ENCODE peak calls at places on chromosomes 1 and 21, in six cellular contexts. One of them, this sample, is unnamed.

GRCh38 chr1:59739111-59739510 is 75.6 kb upstream of the HOOK1 start:
- DNase-seq in T-cell: no peak
- DNase-seq in activated T-cell treated with anti-CD3 and anti-CD28 coated beads for 1 hour: no peak
- DNase-seq in stomach: no peak
- DNase-seq in GM03348: no peak
- DNase-seq in AG08396: no peak
- DNase-seq in this sample: no peak

GRCh38 chr1:200410566-200410878 is 686 bp upstream of the ZNF281 start:
- DNase-seq in stomach: no peak
- DNase-seq in activated T-cell treated with anti-CD3 and anti-CD28 coated beads for 1 hour: no peak
- DNase-seq in AG08396: no peak
- DNase-seq in GM03348: no peak
- DNase-seq in T-cell: no peak
- DNase-seq in this sample: no peak

GRCh38 chr1:78086697-78087096 is 40.9 kb downstream of the GIPC2 start:
- DNase-seq in T-cell: no peak
- DNase-seq in GM03348: no peak
- DNase-seq in AG08396: no peak
- DNase-seq in stomach: no peak
- DNase-seq in activated T-cell treated with anti-CD3 and anti-CD28 coated beads for 1 hour: no peak
- DNase-seq in this sample: no peak

GRCh38 chr1:17799642-17800041 is 44.5 kb downstream of the ACTL8 start:
- DNase-seq in AG08396: no peak
- DNase-seq in activated T-cell treated with anti-CD3 and anti-CD28 coated beads for 1 hour: no peak
- DNase-seq in T-cell: no peak
- DNase-seq in GM03348: no peak
- DNase-seq in stomach: no peak
- DNase-seq in this sample: no peak

GRCh38 chr21:31872452-31873274 is at the start of gene HUNK:
- DNase-seq in T-cell: no peak
- DNase-seq in stomach: no peak
- DNase-seq in activated T-cell treated with anti-CD3 and anti-CD28 coated beads for 1 hour: no peak
- DNase-seq in GM03348: peak; percentile 75
- DNase-seq in AG08396: peak; percentile 72
- DNase-seq in this sample: peak; percentile 12

GRCh38 chr1:109761227-109762038 is 2.3 kb downstream of the EPS8L3 start:
- DNase-seq in T-cell: no peak
- DNase-seq in AG08396: no peak
- DNase-seq in stomach: peak; percentile 22
- DNase-seq in GM03348: no peak
- DNase-seq in activated T-cell treated with anti-CD3 and anti-CD28 coated beads for 1 hour: no peak
- DNase-seq in this sample: no peak

GRCh38 chr1:85048296-85049064 is at the start of gene MCOLN3:
- DNase-seq in AG08396: peak; percentile 36
- DNase-seq in T-cell: peak; percentile 14
- DNase-seq in activated T-cell treated with anti-CD3 and anti-CD28 coated beads for 1 hour: peak; percentile 37
- DNase-seq in GM03348: peak; percentile 51
- DNase-seq in stomach: peak; percentile 54
- DNase-seq in this sample: no peak

GRCh38 chr21:36909901-36910561 is 56.4 kb downstream of the HLCS start:
- DNase-seq in GM03348: peak; percentile 89
- DNase-seq in stomach: no peak
- DNase-seq in AG08396: peak; percentile 78
- DNase-seq in activated T-cell treated with anti-CD3 and anti-CD28 coated beads for 1 hour: no peak
- DNase-seq in T-cell: no peak
- DNase-seq in this sample: peak; percentile 99

GRCh38 chr1:188137221-188137620 is 1308.5 kb downstream of the PLA2G4A start:
- DNase-seq in activated T-cell treated with anti-CD3 and anti-CD28 coated beads for 1 hour: no peak
- DNase-seq in GM03348: no peak
- DNase-seq in stomach: no peak
- DNase-seq in T-cell: no peak
- DNase-seq in AG08396: no peak
- DNase-seq in this sample: no peak

GRCh38 chr1:171344473-171344820 is 30.5 kb downstream of the FMO4 start:
- DNase-seq in T-cell: no peak
- DNase-seq in activated T-cell treated with anti-CD3 and anti-CD28 coated beads for 1 hour: no peak
- DNase-seq in stomach: no peak
- DNase-seq in GM03348: no peak
- DNase-seq in AG08396: no peak
- DNase-seq in this sample: peak; percentile 48

GRCh38 chr1:8525291-8526275 is 207.7 kb downstream of the SLC45A1 start:
- DNase-seq in stomach: peak; percentile 75
- DNase-seq in T-cell: peak; percentile 79
- DNase-seq in AG08396: peak; percentile 72
- DNase-seq in GM03348: peak; percentile 83
- DNase-seq in activated T-cell treated with anti-CD3 and anti-CD28 coated beads for 1 hour: peak; percentile 35
- DNase-seq in this sample: peak; percentile 97

GRCh38 chr1:156438278-156438987 is 62.1 kb downstream of the MEF2D start:
- DNase-seq in stomach: no peak
- DNase-seq in AG08396: no peak
- DNase-seq in T-cell: no peak
- DNase-seq in GM03348: no peak
- DNase-seq in activated T-cell treated with anti-CD3 and anti-CD28 coated beads for 1 hour: no peak
- DNase-seq in this sample: no peak

GRCh38 chr1:207885129-207886032 is 25.5 kb downstream of the CD34 start:
- DNase-seq in stomach: peak; percentile 91
- DNase-seq in activated T-cell treated with anti-CD3 and anti-CD28 coated beads for 1 hour: peak; percentile 63
- DNase-seq in GM03348: peak; percentile 89
- DNase-seq in T-cell: peak; percentile 63
- DNase-seq in AG08396: peak; percentile 85
- DNase-seq in this sample: peak; percentile 94

GRCh38 chr1:10059329-10059691 is 26.6 kb downstream of the UBE4B start:
- DNase-seq in T-cell: no peak
- DNase-seq in stomach: no peak
- DNase-seq in activated T-cell treated with anti-CD3 and anti-CD28 coated beads for 1 hour: no peak
- DNase-seq in AG08396: no peak
- DNase-seq in GM03348: no peak
- DNase-seq in this sample: no peak

GRCh38 chr1:201461193-201461657 is 7.8 kb downstream of the PHLDA3 start:
- DNase-seq in T-cell: no peak
- DNase-seq in stomach: peak; percentile 61
- DNase-seq in activated T-cell treated with anti-CD3 and anti-CD28 coated beads for 1 hour: no peak
- DNase-seq in AG08396: peak; percentile 76
- DNase-seq in GM03348: peak; percentile 83
- DNase-seq in this sample: peak; percentile 96

GRCh38 chr1:204278254-204278653 is 64.5 kb upstream of the GOLT1A start:
- DNase-seq in AG08396: no peak
- DNase-seq in activated T-cell treated with anti-CD3 and anti-CD28 coated beads for 1 hour: no peak
- DNase-seq in T-cell: no peak
- DNase-seq in stomach: no peak
- DNase-seq in GM03348: no peak
- DNase-seq in this sample: no peak

GRCh38 chr1:91948501-91949355 is 473 bp upstream of the BRDT start:
- DNase-seq in GM03348: no peak
- DNase-seq in T-cell: peak; percentile 38
- DNase-seq in stomach: no peak
- DNase-seq in AG08396: no peak
- DNase-seq in activated T-cell treated with anti-CD3 and anti-CD28 coated beads for 1 hour: no peak
- DNase-seq in this sample: no peak

GRCh38 chr1:158055854-158056253 is 62.4 kb downstream of the KIRREL1 start:
- DNase-seq in T-cell: no peak
- DNase-seq in GM03348: no peak
- DNase-seq in AG08396: no peak
- DNase-seq in activated T-cell treated with anti-CD3 and anti-CD28 coated beads for 1 hour: no peak
- DNase-seq in stomach: no peak
- DNase-seq in this sample: no peak

GRCh38 chr1:201191723-201192477 is 1.3 kb downstream of the IGFN1 start:
- DNase-seq in activated T-cell treated with anti-CD3 and anti-CD28 coated beads for 1 hour: no peak
- DNase-seq in T-cell: no peak
- DNase-seq in AG08396: peak; percentile 81
- DNase-seq in stomach: no peak
- DNase-seq in GM03348: peak; percentile 79
- DNase-seq in this sample: peak; percentile 91

GRCh38 chr1:60348884-60349283 is 275.3 kb upstream of the C1orf87 start:
- DNase-seq in activated T-cell treated with anti-CD3 and anti-CD28 coated beads for 1 hour: no peak
- DNase-seq in AG08396: no peak
- DNase-seq in stomach: no peak
- DNase-seq in T-cell: no peak
- DNase-seq in GM03348: no peak
- DNase-seq in this sample: no peak

GRCh38 chr1:44059956-44060355 is 28.7 kb upstream of the SLC6A9 start:
- DNase-seq in GM03348: no peak
- DNase-seq in stomach: no peak
- DNase-seq in T-cell: no peak
- DNase-seq in AG08396: no peak
- DNase-seq in activated T-cell treated with anti-CD3 and anti-CD28 coated beads for 1 hour: no peak
- DNase-seq in this sample: no peak

GRCh38 chr1:172321429-172321828 is 99.1 kb upstream of the C1orf105 start:
- DNase-seq in activated T-cell treated with anti-CD3 and anti-CD28 coated beads for 1 hour: no peak
- DNase-seq in AG08396: peak; percentile 36
- DNase-seq in stomach: no peak
- DNase-seq in T-cell: no peak
- DNase-seq in GM03348: peak; percentile 57
- DNase-seq in this sample: peak; percentile 68

GRCh38 chr1:44016875-44017400 is 14.3 kb downstream of the SLC6A9 start:
- DNase-seq in activated T-cell treated with anti-CD3 and anti-CD28 coated beads for 1 hour: no peak
- DNase-seq in GM03348: no peak
- DNase-seq in stomach: no peak
- DNase-seq in T-cell: no peak
- DNase-seq in AG08396: no peak
- DNase-seq in this sample: no peak

GRCh38 chr1:45326627-45327591 is at the start of gene HPDL:
- DNase-seq in AG08396: peak; percentile 78
- DNase-seq in T-cell: peak; percentile 36
- DNase-seq in stomach: peak; percentile 66
- DNase-seq in activated T-cell treated with anti-CD3 and anti-CD28 coated beads for 1 hour: peak; percentile 37
- DNase-seq in GM03348: peak; percentile 81
- DNase-seq in this sample: peak; percentile 64

GRCh38 chr1:100510441-100510840 is 27.5 kb upstream of the GPR88 start:
- DNase-seq in stomach: no peak
- DNase-seq in AG08396: no peak
- DNase-seq in GM03348: no peak
- DNase-seq in activated T-cell treated with anti-CD3 and anti-CD28 coated beads for 1 hour: no peak
- DNase-seq in T-cell: no peak
- DNase-seq in this sample: no peak

GRCh38 chr1:9024837-9025236 is 1.4 kb downstream of the SLC2A7 start:
- DNase-seq in T-cell: no peak
- DNase-seq in activated T-cell treated with anti-CD3 and anti-CD28 coated beads for 1 hour: no peak
- DNase-seq in AG08396: no peak
- DNase-seq in GM03348: no peak
- DNase-seq in stomach: no peak
- DNase-seq in this sample: no peak

GRCh38 chr1:15923241-15923640 is 52.7 kb downstream of the ZBTB17 start:
- DNase-seq in activated T-cell treated with anti-CD3 and anti-CD28 coated beads for 1 hour: no peak
- DNase-seq in AG08396: no peak
- DNase-seq in T-cell: no peak
- DNase-seq in GM03348: peak; percentile 40
- DNase-seq in stomach: no peak
- DNase-seq in this sample: peak; percentile 86

GRCh38 chr21:38438476-38438893 is 59.8 kb downstream of the ERG start:
- DNase-seq in GM03348: peak; percentile 64
- DNase-seq in AG08396: peak; percentile 36
- DNase-seq in activated T-cell treated with anti-CD3 and anti-CD28 coated beads for 1 hour: no peak
- DNase-seq in stomach: no peak
- DNase-seq in T-cell: no peak
- DNase-seq in this sample: peak; percentile 98

GRCh38 chr21:45898781-45899180 is 82.8 kb upstream of the COL6A1 start:
- DNase-seq in stomach: no peak
- DNase-seq in T-cell: no peak
- DNase-seq in activated T-cell treated with anti-CD3 and anti-CD28 coated beads for 1 hour: no peak
- DNase-seq in AG08396: no peak
- DNase-seq in GM03348: no peak
- DNase-seq in this sample: no peak

GRCh38 chr21:31514598-31514997 is 144.9 kb upstream of the SOD1 start:
- DNase-seq in GM03348: no peak
- DNase-seq in stomach: no peak
- DNase-seq in activated T-cell treated with anti-CD3 and anti-CD28 coated beads for 1 hour: no peak
- DNase-seq in AG08396: no peak
- DNase-seq in T-cell: no peak
- DNase-seq in this sample: no peak